ENCODE peak calls at places on chromosomes 4 and X, in eight cellular contexts. One of them, this sample, is unnamed.

GRCh38 chrX:113594504-113594903 is 753.9 kb upstream of the AMOT start:
- DNase-seq in tibial artery: no peak
- DNase-seq in fibroblast of villous mesenchyme: no peak
- DNase-seq in T-helper 2 cell: no peak
- DNase-seq in GDM1: no peak
- DNase-seq in DMS79 treated with DMSO at 0.1 percent for 48 hours: no peak
- DNase-seq in GM04504: no peak
- DNase-seq in cerebellar nuclear complex: no peak
- DNase-seq in this sample: no peak

GRCh38 chr4:110175634-110176033 is 22.8 kb downstream of the ELOVL6 start:
- DNase-seq in tibial artery: no peak
- DNase-seq in GM04504: no peak
- DNase-seq in GDM1: no peak
- DNase-seq in DMS79 treated with DMSO at 0.1 percent for 48 hours: no peak
- DNase-seq in fibroblast of villous mesenchyme: no peak
- DNase-seq in cerebellar nuclear complex: no peak
- DNase-seq in T-helper 2 cell: no peak
- DNase-seq in this sample: no peak

GRCh38 chr4:93433840-93434239 is 394.7 kb upstream of the ATOH1 start:
- DNase-seq in tibial artery: no peak
- DNase-seq in T-helper 2 cell: no peak
- DNase-seq in GDM1: no peak
- DNase-seq in GM04504: no peak
- DNase-seq in cerebellar nuclear complex: no peak
- DNase-seq in DMS79 treated with DMSO at 0.1 percent for 48 hours: no peak
- DNase-seq in fibroblast of villous mesenchyme: no peak
- DNase-seq in this sample: no peak

GRCh38 chr4:52658671-52659015 is 458 bp downstream of the USP46 start:
- DNase-seq in fibroblast of villous mesenchyme: peak; percentile 7
- DNase-seq in cerebellar nuclear complex: no peak
- DNase-seq in GDM1: no peak
- DNase-seq in T-helper 2 cell: no peak
- DNase-seq in GM04504: no peak
- DNase-seq in DMS79 treated with DMSO at 0.1 percent for 48 hours: no peak
- DNase-seq in tibial artery: no peak
- DNase-seq in this sample: no peak

GRCh38 chr4:4260185-4260751 is 12.2 kb upstream of the TMEM128 start:
- DNase-seq in T-helper 2 cell: peak; percentile 63
- DNase-seq in cerebellar nuclear complex: no peak
- DNase-seq in GDM1: peak; percentile 26
- DNase-seq in tibial artery: no peak
- DNase-seq in DMS79 treated with DMSO at 0.1 percent for 48 hours: no peak
- DNase-seq in GM04504: peak; percentile 28
- DNase-seq in fibroblast of villous mesenchyme: peak; percentile 69
- DNase-seq in this sample: no peak

GRCh38 chrX:46941341-46941740 is 29.1 kb downstream of the JADE3 start:
- DNase-seq in DMS79 treated with DMSO at 0.1 percent for 48 hours: no peak
- DNase-seq in cerebellar nuclear complex: no peak
- DNase-seq in tibial artery: no peak
- DNase-seq in GM04504: no peak
- DNase-seq in GDM1: no peak
- DNase-seq in fibroblast of villous mesenchyme: no peak
- DNase-seq in T-helper 2 cell: no peak
- DNase-seq in this sample: no peak

GRCh38 chrX:103373581-103373980 is 2.8 kb upstream of the BEX3 start:
- DNase-seq in GM04504: no peak
- DNase-seq in GDM1: no peak
- DNase-seq in tibial artery: no peak
- DNase-seq in cerebellar nuclear complex: no peak
- DNase-seq in DMS79 treated with DMSO at 0.1 percent for 48 hours: no peak
- DNase-seq in T-helper 2 cell: no peak
- DNase-seq in fibroblast of villous mesenchyme: no peak
- DNase-seq in this sample: no peak

GRCh38 chr4:177573487-177573886 is 131.2 kb upstream of the AGA start:
- DNase-seq in GM04504: peak; percentile 47
- DNase-seq in GDM1: no peak
- DNase-seq in T-helper 2 cell: no peak
- DNase-seq in DMS79 treated with DMSO at 0.1 percent for 48 hours: no peak
- DNase-seq in fibroblast of villous mesenchyme: peak; percentile 97
- DNase-seq in tibial artery: no peak
- DNase-seq in cerebellar nuclear complex: no peak
- DNase-seq in this sample: no peak

GRCh38 chr4:114535725-114536124 is 62.9 kb upstream of the UGT8 start:
- DNase-seq in tibial artery: no peak
- DNase-seq in T-helper 2 cell: no peak
- DNase-seq in DMS79 treated with DMSO at 0.1 percent for 48 hours: no peak
- DNase-seq in GM04504: no peak
- DNase-seq in fibroblast of villous mesenchyme: no peak
- DNase-seq in GDM1: no peak
- DNase-seq in cerebellar nuclear complex: no peak
- DNase-seq in this sample: no peak

GRCh38 chr4:146255463-146255862 is 41.1 kb downstream of the REELD1 start:
- DNase-seq in cerebellar nuclear complex: no peak
- DNase-seq in GM04504: no peak
- DNase-seq in GDM1: no peak
- DNase-seq in fibroblast of villous mesenchyme: peak; percentile 19
- DNase-seq in tibial artery: no peak
- DNase-seq in T-helper 2 cell: no peak
- DNase-seq in DMS79 treated with DMSO at 0.1 percent for 48 hours: no peak
- DNase-seq in this sample: no peak

GRCh38 chr4:113327513-113327912 is 278.1 kb downstream of the ANK2 start:
- DNase-seq in tibial artery: no peak
- DNase-seq in DMS79 treated with DMSO at 0.1 percent for 48 hours: no peak
- DNase-seq in fibroblast of villous mesenchyme: peak; percentile 91
- DNase-seq in T-helper 2 cell: no peak
- DNase-seq in GM04504: peak; percentile 22
- DNase-seq in GDM1: no peak
- DNase-seq in cerebellar nuclear complex: no peak
- DNase-seq in this sample: no peak

GRCh38 chr4:7932333-7932732 is 7.3 kb downstream of the AFAP1 start:
- DNase-seq in DMS79 treated with DMSO at 0.1 percent for 48 hours: no peak
- DNase-seq in GM04504: no peak
- DNase-seq in cerebellar nuclear complex: no peak
- DNase-seq in T-helper 2 cell: no peak
- DNase-seq in GDM1: no peak
- DNase-seq in tibial artery: no peak
- DNase-seq in fibroblast of villous mesenchyme: no peak
- DNase-seq in this sample: no peak

GRCh38 chr4:94714761-94715160 is 43.0 kb upstream of the BMPR1B start:
- DNase-seq in GM04504: peak; percentile 87
- DNase-seq in GDM1: no peak
- DNase-seq in cerebellar nuclear complex: no peak
- DNase-seq in DMS79 treated with DMSO at 0.1 percent for 48 hours: no peak
- DNase-seq in fibroblast of villous mesenchyme: peak; percentile 81
- DNase-seq in T-helper 2 cell: no peak
- DNase-seq in tibial artery: no peak
- DNase-seq in this sample: no peak

GRCh38 chr4:112234952-112235609 is 3.5 kb downstream of the AP1AR start:
- DNase-seq in tibial artery: peak; percentile 71
- DNase-seq in fibroblast of villous mesenchyme: peak; percentile 87
- DNase-seq in GDM1: peak; percentile 33
- DNase-seq in cerebellar nuclear complex: no peak
- DNase-seq in GM04504: peak; percentile 68
- DNase-seq in T-helper 2 cell: peak; percentile 18
- DNase-seq in DMS79 treated with DMSO at 0.1 percent for 48 hours: peak; percentile 2
- DNase-seq in this sample: peak; percentile 36

GRCh38 chr4:26473893-26474292 is 16.4 kb downstream of the CCKAR start:
- DNase-seq in cerebellar nuclear complex: no peak
- DNase-seq in GM04504: no peak
- DNase-seq in GDM1: no peak
- DNase-seq in fibroblast of villous mesenchyme: no peak
- DNase-seq in T-helper 2 cell: no peak
- DNase-seq in tibial artery: no peak
- DNase-seq in DMS79 treated with DMSO at 0.1 percent for 48 hours: no peak
- DNase-seq in this sample: no peak

GRCh38 chr4:2893772-2894171 is 50.1 kb downstream of the ADD1 start:
- DNase-seq in GM04504: no peak
- DNase-seq in fibroblast of villous mesenchyme: no peak
- DNase-seq in DMS79 treated with DMSO at 0.1 percent for 48 hours: no peak
- DNase-seq in cerebellar nuclear complex: no peak
- DNase-seq in T-helper 2 cell: no peak
- DNase-seq in GDM1: no peak
- DNase-seq in tibial artery: no peak
- DNase-seq in this sample: no peak

GRCh38 chr4:146336413-146336807 is 122.1 kb downstream of the REELD1 start:
- DNase-seq in tibial artery: no peak
- DNase-seq in DMS79 treated with DMSO at 0.1 percent for 48 hours: peak; percentile 3
- DNase-seq in fibroblast of villous mesenchyme: peak; percentile 5
- DNase-seq in T-helper 2 cell: no peak
- DNase-seq in GDM1: no peak
- DNase-seq in GM04504: no peak
- DNase-seq in cerebellar nuclear complex: no peak
- DNase-seq in this sample: no peak

GRCh38 chrX:16869393-16870094 is 618 bp downstream of the RBBP7 start:
- DNase-seq in GM04504: no peak
- DNase-seq in DMS79 treated with DMSO at 0.1 percent for 48 hours: peak; percentile 5
- DNase-seq in tibial artery: peak; percentile 20
- DNase-seq in cerebellar nuclear complex: no peak
- DNase-seq in T-helper 2 cell: peak; percentile 48
- DNase-seq in fibroblast of villous mesenchyme: peak; percentile 33
- DNase-seq in GDM1: peak; percentile 32
- DNase-seq in this sample: no peak

GRCh38 chr4:41256131-41256739 is 493 bp upstream of the UCHL1 start:
- DNase-seq in GDM1: no peak
- DNase-seq in T-helper 2 cell: no peak
- DNase-seq in cerebellar nuclear complex: no peak
- DNase-seq in GM04504: no peak
- DNase-seq in fibroblast of villous mesenchyme: peak; percentile 39
- DNase-seq in tibial artery: no peak
- DNase-seq in DMS79 treated with DMSO at 0.1 percent for 48 hours: peak; percentile 64
- DNase-seq in this sample: no peak

GRCh38 chr4:22237155-22237751 is 278.6 kb downstream of the ADGRA3 start:
- DNase-seq in T-helper 2 cell: no peak
- DNase-seq in GM04504: no peak
- DNase-seq in fibroblast of villous mesenchyme: no peak
- DNase-seq in cerebellar nuclear complex: no peak
- DNase-seq in DMS79 treated with DMSO at 0.1 percent for 48 hours: no peak
- DNase-seq in GDM1: peak; percentile 25
- DNase-seq in tibial artery: no peak
- DNase-seq in this sample: no peak

GRCh38 chr4:87304659-87305277 is 17.9 kb downstream of the HSD17B13 start:
- DNase-seq in tibial artery: no peak
- DNase-seq in GM04504: no peak
- DNase-seq in DMS79 treated with DMSO at 0.1 percent for 48 hours: peak; percentile 41
- DNase-seq in cerebellar nuclear complex: no peak
- DNase-seq in GDM1: no peak
- DNase-seq in T-helper 2 cell: no peak
- DNase-seq in fibroblast of villous mesenchyme: peak; percentile 30
- DNase-seq in this sample: no peak

GRCh38 chr4:156109943-156110925 is 156.6 kb upstream of the CTSO start:
- DNase-seq in GM04504: no peak
- DNase-seq in tibial artery: no peak
- DNase-seq in GDM1: no peak
- DNase-seq in DMS79 treated with DMSO at 0.1 percent for 48 hours: no peak
- DNase-seq in fibroblast of villous mesenchyme: peak; percentile 45
- DNase-seq in T-helper 2 cell: no peak
- DNase-seq in cerebellar nuclear complex: no peak
- DNase-seq in this sample: no peak

GRCh38 chrX:130772313-130773140 is 130.5 kb downstream of the ENOX2 start:
- DNase-seq in tibial artery: no peak
- DNase-seq in cerebellar nuclear complex: no peak
- DNase-seq in GDM1: no peak
- DNase-seq in T-helper 2 cell: no peak
- DNase-seq in GM04504: peak; percentile 38
- DNase-seq in fibroblast of villous mesenchyme: peak; percentile 56
- DNase-seq in DMS79 treated with DMSO at 0.1 percent for 48 hours: peak; percentile 90
- DNase-seq in this sample: no peak

GRCh38 chr4:66639361-66639760 is 905.9 kb downstream of the CENPC start:
- DNase-seq in DMS79 treated with DMSO at 0.1 percent for 48 hours: no peak
- DNase-seq in GM04504: no peak
- DNase-seq in fibroblast of villous mesenchyme: no peak
- DNase-seq in tibial artery: no peak
- DNase-seq in cerebellar nuclear complex: no peak
- DNase-seq in GDM1: no peak
- DNase-seq in T-helper 2 cell: no peak
- DNase-seq in this sample: peak; percentile 71

GRCh38 chr4:146212781-146213180 is 1.6 kb upstream of the REELD1 start:
- DNase-seq in GM04504: no peak
- DNase-seq in tibial artery: no peak
- DNase-seq in GDM1: no peak
- DNase-seq in fibroblast of villous mesenchyme: no peak
- DNase-seq in T-helper 2 cell: no peak
- DNase-seq in cerebellar nuclear complex: no peak
- DNase-seq in DMS79 treated with DMSO at 0.1 percent for 48 hours: no peak
- DNase-seq in this sample: no peak

GRCh38 chr4:142265536-142265935 is 580.6 kb downstream of the INPP4B start:
- DNase-seq in fibroblast of villous mesenchyme: peak; percentile 62
- DNase-seq in tibial artery: no peak
- DNase-seq in GDM1: no peak
- DNase-seq in cerebellar nuclear complex: no peak
- DNase-seq in T-helper 2 cell: no peak
- DNase-seq in DMS79 treated with DMSO at 0.1 percent for 48 hours: no peak
- DNase-seq in GM04504: no peak
- DNase-seq in this sample: peak; percentile 12

GRCh38 chr4:78720994-78721677 is 55.0 kb upstream of the BMP2K start:
- DNase-seq in GM04504: no peak
- DNase-seq in DMS79 treated with DMSO at 0.1 percent for 48 hours: no peak
- DNase-seq in cerebellar nuclear complex: no peak
- DNase-seq in GDM1: peak; percentile 80
- DNase-seq in tibial artery: peak; percentile 23
- DNase-seq in fibroblast of villous mesenchyme: no peak
- DNase-seq in T-helper 2 cell: peak; percentile 5
- DNase-seq in this sample: no peak

GRCh38 chr4:153362184-153362583 is 17.7 kb downstream of the MND1 start:
- DNase-seq in GM04504: no peak
- DNase-seq in cerebellar nuclear complex: no peak
- DNase-seq in T-helper 2 cell: no peak
- DNase-seq in fibroblast of villous mesenchyme: peak; percentile 48
- DNase-seq in GDM1: no peak
- DNase-seq in tibial artery: no peak
- DNase-seq in DMS79 treated with DMSO at 0.1 percent for 48 hours: no peak
- DNase-seq in this sample: no peak

GRCh38 chr4:177283167-177283566 is 26.5 kb upstream of the NEIL3 start:
- DNase-seq in T-helper 2 cell: no peak
- DNase-seq in GDM1: no peak
- DNase-seq in fibroblast of villous mesenchyme: no peak
- DNase-seq in DMS79 treated with DMSO at 0.1 percent for 48 hours: no peak
- DNase-seq in tibial artery: no peak
- DNase-seq in GM04504: no peak
- DNase-seq in cerebellar nuclear complex: no peak
- DNase-seq in this sample: no peak

GRCh38 chr4:112279882-112280315 is 5.8 kb downstream of the TIFA start:
- DNase-seq in fibroblast of villous mesenchyme: no peak
- DNase-seq in GM04504: no peak
- DNase-seq in tibial artery: no peak
- DNase-seq in DMS79 treated with DMSO at 0.1 percent for 48 hours: no peak
- DNase-seq in cerebellar nuclear complex: no peak
- DNase-seq in T-helper 2 cell: no peak
- DNase-seq in GDM1: no peak
- DNase-seq in this sample: no peak

GRCh38 chrX:65690057-65690855 is 22.8 kb downstream of the MSN start:
- DNase-seq in cerebellar nuclear complex: no peak
- DNase-seq in DMS79 treated with DMSO at 0.1 percent for 48 hours: no peak
- DNase-seq in fibroblast of villous mesenchyme: peak; percentile 43
- DNase-seq in tibial artery: peak; percentile 62
- DNase-seq in GDM1: peak; percentile 15
- DNase-seq in GM04504: no peak
- DNase-seq in T-helper 2 cell: no peak
- DNase-seq in this sample: no peak

GRCh38 chrX:23900220-23900797 is 7.4 kb downstream of the APOO start:
- DNase-seq in cerebellar nuclear complex: no peak
- DNase-seq in tibial artery: peak; percentile 25
- DNase-seq in DMS79 treated with DMSO at 0.1 percent for 48 hours: no peak
- DNase-seq in GDM1: no peak
- DNase-seq in GM04504: no peak
- DNase-seq in T-helper 2 cell: no peak
- DNase-seq in fibroblast of villous mesenchyme: peak; percentile 65
- DNase-seq in this sample: no peak

GRCh38 chr4:658031-658667 is 15.9 kb downstream of the ATP5ME start:
- DNase-seq in tibial artery: no peak
- DNase-seq in DMS79 treated with DMSO at 0.1 percent for 48 hours: no peak
- DNase-seq in GDM1: no peak
- DNase-seq in fibroblast of villous mesenchyme: no peak
- DNase-seq in cerebellar nuclear complex: no peak
- DNase-seq in T-helper 2 cell: no peak
- DNase-seq in GM04504: no peak
- DNase-seq in this sample: no peak

This sample was measured in NCI-H446 treated with DMSO at 0.1 percent for 48 hours.